ENCODE peak calls at places on chromosomes 4 and X, in five cellular contexts. One of them, this sample, is unnamed.

GRCh38 chr4:78774395-78774794 is 1.8 kb upstream of the BMP2K start:
- DNase-seq in ELR: no peak
- DNase-seq in GM12878: no peak
- DNase-seq in left kidney: peak; percentile 71
- DNase-seq in smooth muscle cell of the brain vasculature: no peak
- DNase-seq in this sample: no peak

GRCh38 chrX:123833387-123833786 is 26.5 kb upstream of the XIAP start:
- DNase-seq in GM12878: peak; percentile 33
- DNase-seq in left kidney: peak; percentile 75
- DNase-seq in ELR: peak; percentile 57
- DNase-seq in smooth muscle cell of the brain vasculature: peak; percentile 18
- DNase-seq in this sample: no peak

GRCh38 chr4:127856485-127857447 is 23.9 kb upstream of the PLK4 start:
- DNase-seq in ELR: peak; percentile 85
- DNase-seq in GM12878: peak; percentile 60
- DNase-seq in left kidney: no peak
- DNase-seq in smooth muscle cell of the brain vasculature: no peak
- DNase-seq in this sample: no peak

GRCh38 chrX:45709381-45709780 is 508.7 kb upstream of the DIPK2B start:
- DNase-seq in left kidney: no peak
- DNase-seq in ELR: peak; percentile 65
- DNase-seq in smooth muscle cell of the brain vasculature: no peak
- DNase-seq in GM12878: no peak
- DNase-seq in this sample: no peak

GRCh38 chrX:19107035-19107434 is 15.2 kb downstream of the ADGRG2 start:
- DNase-seq in smooth muscle cell of the brain vasculature: no peak
- DNase-seq in left kidney: no peak
- DNase-seq in GM12878: no peak
- DNase-seq in ELR: no peak
- DNase-seq in this sample: no peak

GRCh38 chr4:176333076-176333475 is 13.3 kb downstream of the SPCS3 start:
- DNase-seq in ELR: no peak
- DNase-seq in smooth muscle cell of the brain vasculature: no peak
- DNase-seq in left kidney: no peak
- DNase-seq in GM12878: no peak
- DNase-seq in this sample: no peak

GRCh38 chr4:38687571-38688011 is 23.6 kb downstream of the KLF3 start:
- DNase-seq in left kidney: no peak
- DNase-seq in smooth muscle cell of the brain vasculature: no peak
- DNase-seq in ELR: no peak
- DNase-seq in GM12878: no peak
- DNase-seq in this sample: no peak

GRCh38 chrX:131841496-131842410 is 181.3 kb upstream of the STK26 start:
- DNase-seq in ELR: peak; percentile 55
- DNase-seq in smooth muscle cell of the brain vasculature: no peak
- DNase-seq in GM12878: no peak
- DNase-seq in left kidney: peak; percentile 72
- DNase-seq in this sample: no peak

GRCh38 chrX:14832151-14832550 is 40.7 kb downstream of the FANCB start:
- DNase-seq in smooth muscle cell of the brain vasculature: no peak
- DNase-seq in GM12878: no peak
- DNase-seq in ELR: peak; percentile 75
- DNase-seq in left kidney: no peak
- DNase-seq in this sample: no peak

GRCh38 chr4:62487016-62487415 is 1286.9 kb downstream of the ADGRL3 start:
- DNase-seq in GM12878: no peak
- DNase-seq in smooth muscle cell of the brain vasculature: no peak
- DNase-seq in left kidney: no peak
- DNase-seq in ELR: peak; percentile 29
- DNase-seq in this sample: no peak

GRCh38 chr4:122469457-122469856 is 12.9 kb upstream of the IL2 start:
- DNase-seq in smooth muscle cell of the brain vasculature: no peak
- DNase-seq in left kidney: no peak
- DNase-seq in GM12878: no peak
- DNase-seq in ELR: no peak
- DNase-seq in this sample: no peak

GRCh38 chrX:39302838-39303237 is 501.6 kb downstream of the MID1IP1 start:
- DNase-seq in left kidney: no peak
- DNase-seq in GM12878: no peak
- DNase-seq in smooth muscle cell of the brain vasculature: no peak
- DNase-seq in ELR: no peak
- DNase-seq in this sample: no peak

GRCh38 chrX:39891781-39892180 is 206.0 kb downstream of the BCOR start:
- DNase-seq in smooth muscle cell of the brain vasculature: no peak
- DNase-seq in ELR: no peak
- DNase-seq in left kidney: no peak
- DNase-seq in GM12878: peak; percentile 67
- DNase-seq in this sample: no peak

GRCh38 chrX:107146670-107147069 is 28.0 kb upstream of the RBM41 start:
- DNase-seq in smooth muscle cell of the brain vasculature: no peak
- DNase-seq in GM12878: no peak
- DNase-seq in ELR: peak; percentile 24
- DNase-seq in left kidney: no peak
- DNase-seq in this sample: no peak

GRCh38 chr4:10743357-10743756 is 58.8 kb upstream of the CLNK start:
- DNase-seq in smooth muscle cell of the brain vasculature: no peak
- DNase-seq in GM12878: peak; percentile 91
- DNase-seq in ELR: no peak
- DNase-seq in left kidney: no peak
- DNase-seq in this sample: no peak

GRCh38 chr4:162485486-162485885 is 321.7 kb upstream of the FSTL5 start:
- DNase-seq in left kidney: no peak
- DNase-seq in GM12878: no peak
- DNase-seq in ELR: peak; percentile 77
- DNase-seq in smooth muscle cell of the brain vasculature: no peak
- DNase-seq in this sample: no peak

GRCh38 chr4:6095897-6096296 is 77.7 kb upstream of the C4orf50 start:
- DNase-seq in left kidney: no peak
- DNase-seq in smooth muscle cell of the brain vasculature: no peak
- DNase-seq in GM12878: no peak
- DNase-seq in ELR: no peak
- DNase-seq in this sample: no peak

GRCh38 chr4:70721747-70722146 is at the start of gene RUFY3:
- DNase-seq in left kidney: peak; percentile 80
- DNase-seq in ELR: peak; percentile 92
- DNase-seq in smooth muscle cell of the brain vasculature: peak; percentile 82
- DNase-seq in GM12878: no peak
- DNase-seq in this sample: peak; percentile 80

GRCh38 chrX:26376037-26376708 is 160.2 kb downstream of the MAGEB5 start:
- DNase-seq in left kidney: no peak
- DNase-seq in GM12878: no peak
- DNase-seq in ELR: no peak
- DNase-seq in smooth muscle cell of the brain vasculature: no peak
- DNase-seq in this sample: no peak

GRCh38 chr4:128768373-128768996 is 41.0 kb upstream of the JADE1 start:
- DNase-seq in left kidney: no peak
- DNase-seq in ELR: no peak
- DNase-seq in smooth muscle cell of the brain vasculature: no peak
- DNase-seq in GM12878: no peak
- DNase-seq in this sample: no peak

GRCh38 chr4:167248271-167248670 is 14.0 kb upstream of the SPOCK3 start:
- DNase-seq in ELR: no peak
- DNase-seq in left kidney: no peak
- DNase-seq in GM12878: no peak
- DNase-seq in smooth muscle cell of the brain vasculature: no peak
- DNase-seq in this sample: no peak

GRCh38 chr4:151215295-151215694 is 61.7 kb upstream of the PRSS48 start:
- DNase-seq in GM12878: no peak
- DNase-seq in ELR: no peak
- DNase-seq in smooth muscle cell of the brain vasculature: no peak
- DNase-seq in left kidney: no peak
- DNase-seq in this sample: no peak

GRCh38 chr4:77699731-77700210 is 94.2 kb downstream of the CXCL13 start:
- DNase-seq in GM12878: no peak
- DNase-seq in smooth muscle cell of the brain vasculature: peak; percentile 36
- DNase-seq in left kidney: peak; percentile 93
- DNase-seq in ELR: peak; percentile 84
- DNase-seq in this sample: peak; percentile 37

GRCh38 chrX:136061302-136061701 is 76.1 kb downstream of the SLC9A6 start:
- DNase-seq in smooth muscle cell of the brain vasculature: no peak
- DNase-seq in ELR: no peak
- DNase-seq in left kidney: no peak
- DNase-seq in GM12878: no peak
- DNase-seq in this sample: no peak